ENCODE peak calls at places on chromosomes 5 and 9, in five cellular contexts. Y is psoas muscle, F is OCI-LY7, J is body of pancreas, C is hepatocyte. O is an unnamed sample. For H3K4me1, the result is how much of the 10 kb centered on the place peaks cover.

GRCh38 chr5:10424124-10424731 is 17.5 kb upstream of the ROPN1L start:
- DNase-seq in Y (no peak), F (peak), J (no peak), C (peak), O (no peak)

GRCh38 chr5:124725622-124726258 is 20.7 kb downstream of the ZNF608 start:
- DNase-seq in Y (no peak), F (no peak), J (no peak), C (no peak), O (no peak)

GRCh38 chr9:90950600-90950999 is 149.0 kb downstream of the SYK start:
- DNase-seq in Y (no peak), F (no peak), J (no peak), C (no peak), O (no peak)

GRCh38 chr5:158140120-158140778 is 281.3 kb upstream of the CLINT1 start:
- DNase-seq in Y (peak), F (no peak), J (peak), C (no peak), O (no peak)

GRCh38 chr9:10613413-10613812 is 611 bp upstream of the PTPRD start:
- DNase-seq in Y (no peak), F (no peak), J (no peak), C (peak), O (no peak)

GRCh38 chr5:171901764-171902163 is 104.7 kb downstream of the FBXW11 start:
- DNase-seq in Y (no peak), F (no peak), J (no peak), C (no peak), O (no peak)

GRCh38 chr9:125687464-125687863 is 19.5 kb downstream of the MAPKAP1 start:
- DNase-seq in Y (no peak), F (no peak), J (no peak), C (no peak), O (no peak)

GRCh38 chr9:79210541-79211243 is 361.1 kb upstream of the TLE4 start:
- DNase-seq in Y (no peak), F (no peak), J (no peak), C (peak), O (no peak)

GRCh38 chr5:116671211-116671736 is 96.7 kb upstream of the SEMA6A start:
- DNase-seq in Y (no peak), F (no peak), J (no peak), C (no peak), O (no peak)

GRCh38 chr9:16521868-16522381 is 348.5 kb downstream of the BNC2 start:
- DNase-seq in Y (peak), F (no peak), J (no peak), C (peak), O (no peak)

GRCh38 chr5:9885164-9885563 is 255.0 kb upstream of the TAS2R1 start:
- DNase-seq in Y (no peak), F (no peak), J (no peak), C (no peak), O (no peak)

GRCh38 chr5:140594169-140594568 is 29.5 kb downstream of the SLC35A4 start:
- DNase-seq in Y (no peak), F (no peak), J (no peak), C (no peak), O (no peak)

GRCh38 chr5:140595538-140595937 is 30.9 kb downstream of the SLC35A4 start:
- DNase-seq in Y (no peak), F (no peak), J (no peak), C (peak), O (peak)

GRCh38 chr5:140588311-140589070 is 23.9 kb downstream of the SLC35A4 start:
- DNase-seq in Y (no peak), F (no peak), J (no peak), C (no peak), O (no peak)

GRCh38 chr5:140590861-140591260 is 26.2 kb downstream of the SLC35A4 start:
- DNase-seq in Y (no peak), F (no peak), J (no peak), C (no peak), O (no peak)

DNA sequence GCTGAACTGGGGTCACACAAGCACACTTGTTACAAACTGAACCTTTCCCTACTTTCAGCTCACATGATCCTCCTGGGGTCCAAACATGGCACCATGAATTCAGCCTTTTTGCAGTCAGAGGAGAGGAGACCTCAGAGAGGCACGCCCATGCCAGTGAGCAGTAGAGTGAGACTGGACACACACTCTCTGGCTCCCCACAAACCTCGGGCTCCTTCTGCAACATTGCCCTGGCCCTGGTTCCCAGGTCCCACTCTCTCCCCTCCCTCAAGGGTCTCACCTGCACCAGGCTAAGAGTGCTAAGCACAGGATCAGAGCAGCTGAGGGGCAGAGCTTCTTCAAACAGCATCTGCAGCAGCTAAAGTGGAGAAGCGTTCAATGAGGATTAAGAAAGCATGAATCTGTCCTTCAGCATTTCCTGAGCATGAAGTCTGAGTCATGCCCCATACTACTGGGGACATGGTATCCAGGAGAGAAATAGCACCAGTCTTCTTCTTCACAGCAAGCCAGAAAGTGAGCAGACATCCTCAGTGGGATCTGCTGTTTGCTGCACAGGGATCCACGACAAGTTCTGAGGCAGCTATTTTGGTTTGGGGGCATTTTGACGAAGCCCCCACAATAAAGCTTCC is 27.2 kb downstream of the SLC35A4 start:
- DNase-seq in Y (no peak), F (no peak), J (no peak), C (no peak), O (no peak)
- H3K4me1 ChIP-seq in Y (under half), F (under half), J (under half), C (under half), O (under half)

GRCh38 chr9:34579097-34579818 is 10.3 kb downstream of the CNTFR start:
- DNase-seq in Y (no peak), F (no peak), J (no peak), C (peak), O (no peak)
- H3K4me3 ChIP-seq in Y (no peak), F (no peak), J (no peak), C (no peak), O (no peak)

GRCh38 chr5:77518304-77518703 is 26.2 kb upstream of the WDR41 start:
- DNase-seq in Y (no peak), F (peak), J (no peak), C (no peak), O (no peak)
- TF ChIP-seq CTCF in Y (peak), F (peak), J (peak), C (peak), O (no peak)

GRCh38 chr9:2489838-2490314 is 131.7 kb upstream of the VLDLR start:
- DNase-seq in Y (no peak), F (no peak), J (no peak), C (no peak), O (no peak)
- H3K4me1 ChIP-seq in Y (under half), F (under half), J (under half), C (under half), O (under half)

DNA sequence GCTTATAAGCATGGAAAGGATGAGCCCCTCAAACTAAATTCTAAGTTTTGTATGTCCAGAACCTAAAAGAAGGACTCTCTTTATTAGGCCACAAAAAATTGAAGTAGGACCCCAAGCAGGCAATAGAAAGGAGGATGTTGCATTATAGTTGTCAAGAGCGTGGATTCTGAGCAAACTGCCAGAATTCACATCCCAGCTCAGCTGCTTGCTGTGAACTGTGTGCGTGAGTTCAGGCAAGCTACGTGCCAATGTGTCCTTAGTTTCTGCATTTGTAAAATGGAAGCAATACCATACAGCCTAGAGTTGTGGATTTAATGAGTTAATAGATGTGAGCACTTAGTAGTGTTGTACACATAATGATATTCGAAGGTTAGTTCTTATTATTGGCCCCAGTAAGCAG is 70.6 kb upstream of the SLC44A1 start:
- DNase-seq in Y (no peak), F (no peak), J (no peak), C (no peak), O (no peak)
- H3K4me3 ChIP-seq in Y (no peak), F (no peak), J (no peak), C (no peak), O (no peak)

DNA sequence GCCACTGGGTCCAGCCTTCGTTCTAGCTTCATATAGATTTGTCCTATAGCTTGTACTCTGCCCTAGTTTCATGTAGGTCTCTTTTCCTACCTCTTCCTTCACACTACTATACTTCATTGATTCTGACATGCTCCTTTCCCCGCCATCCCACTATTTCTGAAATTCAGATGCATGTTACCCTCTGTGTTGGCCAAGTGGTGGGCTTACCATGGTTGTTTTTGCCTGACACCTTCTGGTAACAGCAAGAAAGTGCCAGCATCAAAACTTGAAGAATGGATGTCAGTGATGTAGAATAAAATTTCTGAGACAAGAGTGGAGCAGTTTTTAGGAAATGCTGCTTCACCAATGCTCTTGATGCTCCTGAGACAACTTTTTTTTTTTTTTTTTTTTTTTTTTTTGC is 19.5 kb upstream of the SERINC5 start:
- DNase-seq in Y (no peak), F (peak), J (no peak), C (peak), O (no peak)
- TF ChIP-seq CTCF in Y (peak), F (peak), J (peak), C (peak), O (peak)

DNA sequence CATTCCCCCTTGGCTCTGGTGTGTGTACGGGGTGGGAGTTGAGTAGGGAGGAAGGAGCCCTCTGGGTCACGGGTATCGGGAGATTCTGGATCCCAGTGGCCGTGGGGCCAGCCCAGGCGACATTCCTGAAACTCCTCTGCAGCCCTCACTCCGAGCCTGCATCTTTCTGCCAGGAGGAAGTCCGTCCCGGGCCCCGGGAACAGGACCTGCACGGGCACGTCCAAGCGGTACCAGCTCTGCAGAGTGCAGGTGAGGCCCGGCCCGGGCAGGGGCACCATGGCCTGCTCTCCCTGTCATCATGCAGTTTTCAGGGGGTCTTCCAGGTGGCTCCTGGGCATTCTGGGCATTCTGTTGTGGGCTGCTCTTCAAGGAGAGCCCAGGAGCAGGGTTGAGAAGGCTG is 3.7 kb downstream of the ADAMTSL2 start:
- DNase-seq in Y (no peak), F (no peak), J (no peak), C (no peak), O (no peak)
- H3K4me1 ChIP-seq in Y (under half), F (under half), J (under half), C (under half), O (under half)

GRCh38 chr5:63346451-63346850 is 615.8 kb downstream of the HTR1A start:
- DNase-seq in Y (no peak), F (no peak), J (no peak), C (no peak), O (no peak)

DNA sequence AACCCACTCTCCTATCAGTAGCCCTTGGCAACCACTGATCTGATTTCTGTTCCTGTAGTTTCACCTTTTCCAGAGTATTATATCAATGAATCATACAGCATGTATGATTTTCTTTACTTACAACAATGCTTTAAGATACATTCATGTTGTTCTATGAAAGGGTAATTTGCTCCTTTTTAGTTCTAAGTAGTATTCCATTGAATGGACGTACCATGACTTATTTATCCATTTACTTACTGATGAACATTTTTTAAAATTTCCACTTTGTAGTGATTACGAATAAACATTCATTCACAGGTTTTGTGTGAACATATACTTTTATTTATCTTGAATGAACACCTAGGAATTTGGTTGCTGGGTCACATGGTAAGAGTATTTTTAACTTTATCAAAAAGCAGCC is 620.8 kb downstream of the HTR1A start:
- DNase-seq in Y (no peak), F (no peak), J (no peak), C (no peak), O (no peak)
- H3K4me3 ChIP-seq in Y (no peak), F (no peak), J (no peak), C (no peak), O (no peak)

GRCh38 chr5:132008163-132008473 is 3.3 kb downstream of the ACSL6 start:
- DNase-seq in Y (no peak), F (no peak), J (no peak), C (no peak), O (no peak)
- TF ChIP-seq CTCF in Y (no peak), F (peak), J (no peak), C (no peak), O (no peak)

GRCh38 chr5:133827001-133827400 is 141.4 kb downstream of the C5orf15 start:
- DNase-seq in Y (no peak), F (no peak), J (peak), C (peak), O (no peak)
- H3K4me1 ChIP-seq in Y (under half), F (under half), J (under half), C (under half), O (under half)